ENCODE peak calls at places on chromosomes 12 and 14, in nine cellular contexts. X is stomach; I is right cardiac atrium; Q is IMR-90; R is PC-9; N is right lobe of liver; V is CD8-positive, alpha-beta T cell; P is testis; B is trophoblast cell. J is an unnamed sample. For H3K4me1, the result is how much of the 10 kb centered on the place peaks cover.

GRCh38 chr14:35286707-35287106 is 5.5 kb upstream of the PSMA6 start:
- DNase-seq in X (no peak), I (no peak), Q (no peak), R (no peak), N (no peak), V (no peak), P (no peak), B (no peak), J (no peak)

GRCh38 chr12:52419656-52420055 is 13.5 kb upstream of the KRT82 start:
- DNase-seq in X (no peak), I (no peak), Q (no peak), R (no peak), N (no peak), V (no peak), P (no peak), B (no peak), J (no peak)

GRCh38 chr12:131088701-131089525 is 135.2 kb downstream of the ADGRD1 start:
- DNase-seq in X (peak), I (no peak), Q (no peak), R (no peak), N (no peak), V (no peak), P (peak), B (no peak), J (no peak)

GRCh38 chr12:65740873-65741600 is 83.2 kb upstream of the HMGA2 start:
- DNase-seq in X (peak), I (peak), Q (peak), R (no peak), N (peak), V (no peak), P (peak), B (peak), J (peak)

GRCh38 chr12:106581543-106582263 is 1.1 kb upstream of the RFX4 start:
- DNase-seq in X (no peak), I (peak), Q (no peak), R (no peak), N (no peak), V (no peak), P (peak), B (no peak), J (no peak)

GRCh38 chr14:72907886-72908285 is 14.0 kb upstream of the DPF3 start:
- DNase-seq in X (no peak), I (no peak), Q (peak), R (no peak), N (no peak), V (no peak), P (no peak), B (peak), J (no peak)

GRCh38 chr12:120413901-120414695 is 23.8 kb upstream of the COX6A1 start:
- DNase-seq in X (peak), I (no peak), Q (no peak), R (no peak), N (no peak), V (no peak), P (no peak), B (no peak), J (no peak)

GRCh38 chr12:103810108-103810507 is 30.9 kb downstream of the NT5DC3 start:
- DNase-seq in X (no peak), I (no peak), Q (no peak), R (no peak), N (no peak), V (no peak), P (no peak), B (no peak), J (no peak)

GRCh38 chr14:24312736-24313507 is 1.6 kb downstream of the LTB4R start:
- DNase-seq in X (no peak), I (no peak), Q (peak), R (no peak), N (no peak), V (no peak), P (peak), B (no peak), J (no peak)

GRCh38 chr14:94946244-94946643 is 176.3 kb upstream of the GSC start:
- DNase-seq in X (no peak), I (no peak), Q (no peak), R (no peak), N (no peak), V (no peak), P (no peak), B (no peak), J (no peak)

DNA sequence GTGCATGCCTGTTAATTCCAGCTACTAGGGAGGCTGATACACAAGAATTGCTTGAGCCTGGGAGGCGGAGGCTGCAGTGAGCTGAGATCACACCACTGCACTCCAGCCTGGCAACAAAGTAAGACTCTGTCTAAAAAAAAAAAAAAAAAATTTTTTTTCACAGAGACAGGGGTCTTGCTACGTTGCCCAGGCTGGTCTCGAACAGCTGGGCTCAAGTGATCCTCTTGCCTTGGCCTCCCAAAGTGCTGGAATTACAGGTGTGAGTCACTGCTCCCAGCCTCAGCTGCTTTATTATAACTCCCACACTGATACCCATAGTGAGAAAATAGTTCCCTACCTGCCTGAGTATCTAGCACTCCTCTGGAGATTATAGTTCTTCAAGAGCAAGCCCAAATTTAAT is 11.2 kb downstream of the HAUS4 start:
- DNase-seq in X (no peak), I (no peak), Q (no peak), R (no peak), N (no peak), V (no peak), P (no peak), B (no peak), J (no peak)
- H3K4me1 ChIP-seq in X (under half), I (under half), Q (under half), R (under half), N (under half), V (under half), P (under half), B (under half), J (under half)

GRCh38 chr12:94942663-94943062 is 60.8 kb downstream of the NDUFA12 start:
- DNase-seq in X (no peak), I (no peak), Q (no peak), R (no peak), N (no peak), V (no peak), P (no peak), B (peak), J (no peak)

GRCh38 chr12:94940771-94941170 is 62.7 kb downstream of the NDUFA12 start:
- DNase-seq in X (no peak), I (no peak), Q (no peak), R (no peak), N (no peak), V (no peak), P (no peak), B (peak), J (no peak)

GRCh38 chr12:94941440-94941862 is 62.0 kb downstream of the NDUFA12 start:
- DNase-seq in X (no peak), I (peak), Q (peak), R (no peak), N (no peak), V (peak), P (no peak), B (peak), J (peak)

DNA sequence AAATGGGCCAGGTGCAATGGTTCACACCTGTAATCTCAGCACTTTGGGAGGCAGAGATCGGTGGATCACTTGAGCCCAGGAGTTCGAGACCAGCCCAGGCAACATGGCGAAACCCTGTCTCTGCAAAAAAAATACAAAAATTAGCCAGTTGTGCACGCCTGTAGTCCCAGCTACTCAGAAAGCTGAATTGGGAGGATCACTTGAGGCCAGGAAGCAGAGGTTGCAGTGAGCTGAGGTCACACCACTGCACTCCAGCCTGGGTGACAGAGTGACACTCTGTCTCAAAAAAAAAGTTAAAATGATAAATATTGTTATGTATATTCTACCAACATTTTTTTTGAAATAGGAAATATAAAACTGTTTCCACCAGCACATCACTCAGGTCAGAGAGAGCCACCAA is 64.9 kb downstream of the NDUFA12 start:
- DNase-seq in X (no peak), I (no peak), Q (no peak), R (no peak), N (no peak), V (no peak), P (no peak), B (no peak), J (no peak)
- H3K4me3 ChIP-seq in X (no peak), I (no peak), Q (no peak), R (no peak), N (no peak), V (no peak), P (no peak), B (no peak), J (no peak)

GRCh38 chr14:68970736-68971135 is 8.4 kb downstream of the ACTN1 start:
- DNase-seq in X (no peak), I (no peak), Q (no peak), R (no peak), N (no peak), V (no peak), P (no peak), B (no peak), J (no peak)
- H3K4me1 ChIP-seq in X (half or more), I (under half), Q (half or more), R (under half), N (half or more), V (half or more), P (under half), B (half or more), J (half or more)

GRCh38 chr12:121797937-121798801 is 4.7 kb upstream of the RHOF start:
- DNase-seq in X (peak), I (peak), Q (peak), R (no peak), N (peak), V (no peak), P (peak), B (no peak), J (peak)
- H3K4me3 ChIP-seq in X (peak), I (no peak), Q (no peak), R (no peak), N (peak), V (peak), P (no peak), B (no peak), J (peak)

GRCh38 chr12:121503395-121503794 is 77.4 kb downstream of the KDM2B start:
- DNase-seq in X (no peak), I (no peak), Q (no peak), R (no peak), N (no peak), V (no peak), P (no peak), B (no peak), J (no peak)

GRCh38 chr12:121504505-121504904 is 76.3 kb downstream of the KDM2B start:
- DNase-seq in X (no peak), I (no peak), Q (no peak), R (no peak), N (no peak), V (no peak), P (no peak), B (peak), J (no peak)

GRCh38 chr12:121507984-121508383 is 72.8 kb downstream of the KDM2B start:
- DNase-seq in X (no peak), I (no peak), Q (no peak), R (no peak), N (no peak), V (no peak), P (no peak), B (no peak), J (no peak)

GRCh38 chr12:121507245-121507644 is 73.6 kb downstream of the KDM2B start:
- DNase-seq in X (no peak), I (no peak), Q (no peak), R (no peak), N (no peak), V (no peak), P (no peak), B (no peak), J (no peak)

GRCh38 chr12:121505513-121505912 is 75.3 kb downstream of the KDM2B start:
- DNase-seq in X (no peak), I (no peak), Q (peak), R (no peak), N (no peak), V (no peak), P (no peak), B (no peak), J (no peak)
- H3K4me1 ChIP-seq in X (under half), I (under half), Q (under half), R (under half), N (under half), V (under half), P (under half), B (under half), J (under half)

DNA sequence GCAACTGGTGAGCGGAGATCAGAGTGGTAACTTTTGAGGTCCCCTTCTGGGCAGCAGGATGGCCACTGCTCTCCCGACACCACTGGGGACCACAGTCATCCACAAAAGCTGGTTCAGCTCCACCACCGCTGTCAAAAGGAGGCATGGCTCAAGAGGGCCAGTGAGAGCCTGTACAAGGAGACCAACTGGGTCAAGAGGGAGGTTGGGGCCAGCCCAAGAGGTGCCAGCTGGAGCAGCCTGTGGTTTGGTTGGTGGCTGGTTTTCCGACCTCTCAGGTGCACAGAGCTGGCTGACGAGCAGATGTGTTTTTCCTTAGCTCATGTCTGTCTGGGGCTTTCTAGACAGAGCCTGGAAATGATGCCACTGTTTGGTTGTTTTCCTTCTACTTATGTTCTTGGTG is 60.1 kb downstream of the ERH start:
- DNase-seq in X (no peak), I (no peak), Q (no peak), R (no peak), N (no peak), V (no peak), P (no peak), B (no peak), J (no peak)
- H3K4me3 ChIP-seq in X (no peak), I (no peak), Q (no peak), R (no peak), N (no peak), V (no peak), P (no peak), B (no peak), J (no peak)

GRCh38 chr14:91252901-91253794 is 8.6 kb upstream of the GPR68 start:
- DNase-seq in X (peak), I (peak), Q (no peak), R (no peak), N (peak), V (no peak), P (peak), B (no peak), J (peak)
- H3K4me1 ChIP-seq in X (half or more), I (under half), Q (under half), R (under half), N (under half), V (half or more), P (under half), B (under half), J (under half)

J was measured in left ventricle myocardium inferior.